ENCODE peak calls at places on chromosomes 12 and 14, in six cellular contexts. R is A549; V is tibial artery; N is aorta; M is naive thymus-derived CD4-positive, alpha-beta T cell; D is cardiac muscle cell. Z is an unnamed sample. For H3K4me1, the result is how much of the 10 kb centered on the place peaks cover.

GRCh38 chr14:61575751-61576150 is 119.6 kb upstream of the HIF1A start:
- DNase-seq in R (no peak), V (no peak), N (no peak), M (no peak), D (no peak), Z (peak)

GRCh38 chr12:116370004-116370404 is 92.5 kb upstream of the MED13L start:
- DNase-seq in R (no peak), V (no peak), N (no peak), M (no peak), D (no peak), Z (peak)

GRCh38 chr14:42855159-42855558 is 1248.5 kb downstream of the LRFN5 start:
- DNase-seq in R (no peak), V (no peak), N (no peak), M (no peak), D (no peak), Z (no peak)

GRCh38 chr12:103800252-103800771 is 40.7 kb downstream of the NT5DC3 start:
- DNase-seq in R (no peak), V (peak), N (peak), M (no peak), D (peak), Z (no peak)

GRCh38 chr12:52291267-52291935 is at the start of gene KRT81:
- DNase-seq in R (no peak), V (no peak), N (no peak), M (no peak), D (no peak), Z (no peak)

GRCh38 chr12:1939745-1940607 is 21.5 kb upstream of the CACNA2D4 start:
- DNase-seq in R (peak), V (peak), N (peak), M (peak), D (peak), Z (peak)

GRCh38 chr12:104957388-104958008 is 592 bp downstream of the SLC41A2 start:
- DNase-seq in R (peak), V (peak), N (peak), M (peak), D (no peak), Z (no peak)

GRCh38 chr12:107369679-107370078 is 276.3 kb upstream of the CRY1 start:
- DNase-seq in R (no peak), V (no peak), N (no peak), M (peak), D (no peak), Z (no peak)

GRCh38 chr12:123078114-123078465 is 72.8 kb downstream of the PITPNM2 start:
- DNase-seq in R (no peak), V (no peak), N (no peak), M (no peak), D (no peak), Z (no peak)

GRCh38 chr14:53190938-53191337 is 37.8 kb upstream of the DDHD1 start:
- DNase-seq in R (no peak), V (no peak), N (no peak), M (no peak), D (no peak), Z (no peak)

GRCh38 chr12:68620528-68620927 is 9.8 kb downstream of the RAP1B start:
- DNase-seq in R (no peak), V (no peak), N (no peak), M (no peak), D (no peak), Z (no peak)

GRCh38 chr12:68621092-68622081 is 10.7 kb downstream of the RAP1B start:
- DNase-seq in R (no peak), V (no peak), N (no peak), M (no peak), D (no peak), Z (no peak)

GRCh38 chr12:68622250-68622649 is 11.6 kb downstream of the RAP1B start:
- DNase-seq in R (no peak), V (no peak), N (no peak), M (no peak), D (no peak), Z (no peak)

GRCh38 chr12:68617160-68617926 is 6.6 kb downstream of the RAP1B start:
- DNase-seq in R (no peak), V (no peak), N (no peak), M (no peak), D (no peak), Z (no peak)

DNA sequence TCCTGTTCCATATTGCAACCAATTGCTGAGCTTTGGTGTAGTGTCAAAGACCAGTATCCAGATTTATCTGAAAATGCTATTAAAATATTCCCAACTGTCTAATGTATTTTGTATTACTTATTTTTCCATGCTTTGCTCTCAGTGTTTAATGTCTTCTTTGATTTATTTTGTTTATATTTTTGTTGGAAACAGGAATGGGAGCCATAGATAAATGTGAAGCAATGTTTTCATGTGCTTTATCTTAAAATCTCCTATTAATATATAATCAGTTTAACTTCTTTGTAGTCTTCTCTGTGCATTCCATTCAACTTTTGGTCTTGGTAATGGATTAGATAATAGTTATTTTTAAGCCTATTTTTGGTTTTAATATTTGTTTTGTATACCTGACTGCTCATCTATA is 8.8 kb downstream of the RAP1B start:
- DNase-seq in R (no peak), V (no peak), N (no peak), M (no peak), D (no peak), Z (no peak)
- H3K4me3 ChIP-seq in R (no peak), V (no peak), N (no peak), M (no peak), D (no peak), Z (no peak)

GRCh38 chr14:73723799-73724621 is 9.8 kb upstream of the PNMA1 start:
- DNase-seq in R (peak), V (peak), N (peak), M (no peak), D (no peak), Z (no peak)
- H3K4me1 ChIP-seq in R (half or more), V (under half), N (under half), M (under half), D (under half), Z (under half)

GRCh38 chr12:12902036-12902435 is 10.7 kb downstream of the GPRC5A start:
- DNase-seq in R (no peak), V (peak), N (no peak), M (no peak), D (no peak), Z (no peak)

GRCh38 chr12:12899530-12900380 is 8.4 kb downstream of the GPRC5A start:
- DNase-seq in R (no peak), V (peak), N (no peak), M (no peak), D (no peak), Z (peak)

GRCh38 chr12:12900786-12901157 is 9.4 kb downstream of the GPRC5A start:
- DNase-seq in R (no peak), V (no peak), N (no peak), M (no peak), D (no peak), Z (no peak)

GRCh38 chr12:12898911-12899511 is 7.6 kb downstream of the GPRC5A start:
- DNase-seq in R (no peak), V (no peak), N (no peak), M (no peak), D (no peak), Z (no peak)

DNA sequence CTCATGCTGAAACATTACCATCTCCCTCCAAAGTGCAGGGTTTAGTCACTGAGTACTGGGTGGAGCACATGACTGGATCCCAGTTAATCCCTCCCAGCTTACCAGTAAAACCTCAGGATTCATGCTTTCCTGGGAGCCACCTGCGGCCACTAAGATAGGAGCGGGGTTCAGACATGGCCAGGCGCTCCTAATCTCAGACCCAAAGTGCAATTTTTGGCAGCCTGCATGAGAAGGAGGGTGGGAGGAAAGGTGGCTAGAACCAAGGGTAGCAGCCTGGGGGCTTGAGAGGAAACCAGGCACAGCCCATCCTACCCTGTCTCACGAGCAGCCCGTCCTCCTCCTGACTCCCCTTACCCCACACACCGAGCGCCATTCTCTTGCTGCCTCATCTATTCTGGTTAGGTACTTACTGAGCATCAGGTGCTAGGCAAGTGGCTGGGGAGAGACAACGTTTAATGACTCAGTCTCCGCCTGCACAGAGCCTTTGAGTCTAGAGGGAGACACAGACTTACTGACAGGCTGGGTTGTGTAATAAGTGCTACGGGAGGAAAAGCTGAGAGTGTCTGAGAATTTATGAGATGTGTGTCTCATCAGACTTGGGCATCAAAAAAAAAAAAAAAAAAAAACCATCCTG is 9.9 kb downstream of the GPRC5A start:
- DNase-seq in R (peak), V (peak), N (peak), M (no peak), D (no peak), Z (peak)
- H3K4me3 ChIP-seq in R (peak), V (peak), N (peak), M (no peak), D (no peak), Z (no peak)

DNA sequence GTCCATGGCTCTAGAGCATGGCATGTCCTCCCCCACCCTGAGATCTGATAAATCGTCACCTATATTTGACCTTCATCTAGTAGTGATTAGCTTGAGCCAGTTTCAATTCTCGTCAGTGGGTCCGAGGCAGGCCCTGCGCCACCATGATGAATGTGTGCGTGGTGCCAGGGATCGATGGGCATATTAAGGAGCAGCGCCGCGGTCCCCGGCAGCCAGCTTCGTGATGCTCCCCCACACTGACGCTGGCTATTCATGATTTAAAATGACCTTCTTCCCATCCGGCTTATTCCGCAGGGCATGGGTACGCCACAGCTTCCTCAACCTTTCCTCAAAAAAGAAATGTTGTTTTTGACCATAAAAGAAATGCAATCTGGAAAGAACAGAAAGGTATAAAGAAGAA is 68.0 kb downstream of the SLC25A47 start:
- DNase-seq in R (no peak), V (no peak), N (no peak), M (no peak), D (no peak), Z (no peak)
- H3K4me1 ChIP-seq in R (under half), V (under half), N (under half), M (under half), D (under half), Z (under half)

GRCh38 chr12:93571854-93572711 is at the start of gene SOCS2:
- DNase-seq in R (peak), V (peak), N (peak), M (peak), D (peak), Z (peak)

GRCh38 chr12:93573552-93574223 is 1.2 kb downstream of the SOCS2 start:
- DNase-seq in R (no peak), V (peak), N (no peak), M (peak), D (no peak), Z (no peak)

GRCh38 chr12:93571360-93571853 is 1.1 kb upstream of the SOCS2 start:
- DNase-seq in R (peak), V (peak), N (peak), M (peak), D (peak), Z (peak)

GRCh38 chr12:93570552-93571359 is 1.7 kb upstream of the SOCS2 start:
- DNase-seq in R (peak), V (peak), N (peak), M (peak), D (peak), Z (peak)

DNA sequence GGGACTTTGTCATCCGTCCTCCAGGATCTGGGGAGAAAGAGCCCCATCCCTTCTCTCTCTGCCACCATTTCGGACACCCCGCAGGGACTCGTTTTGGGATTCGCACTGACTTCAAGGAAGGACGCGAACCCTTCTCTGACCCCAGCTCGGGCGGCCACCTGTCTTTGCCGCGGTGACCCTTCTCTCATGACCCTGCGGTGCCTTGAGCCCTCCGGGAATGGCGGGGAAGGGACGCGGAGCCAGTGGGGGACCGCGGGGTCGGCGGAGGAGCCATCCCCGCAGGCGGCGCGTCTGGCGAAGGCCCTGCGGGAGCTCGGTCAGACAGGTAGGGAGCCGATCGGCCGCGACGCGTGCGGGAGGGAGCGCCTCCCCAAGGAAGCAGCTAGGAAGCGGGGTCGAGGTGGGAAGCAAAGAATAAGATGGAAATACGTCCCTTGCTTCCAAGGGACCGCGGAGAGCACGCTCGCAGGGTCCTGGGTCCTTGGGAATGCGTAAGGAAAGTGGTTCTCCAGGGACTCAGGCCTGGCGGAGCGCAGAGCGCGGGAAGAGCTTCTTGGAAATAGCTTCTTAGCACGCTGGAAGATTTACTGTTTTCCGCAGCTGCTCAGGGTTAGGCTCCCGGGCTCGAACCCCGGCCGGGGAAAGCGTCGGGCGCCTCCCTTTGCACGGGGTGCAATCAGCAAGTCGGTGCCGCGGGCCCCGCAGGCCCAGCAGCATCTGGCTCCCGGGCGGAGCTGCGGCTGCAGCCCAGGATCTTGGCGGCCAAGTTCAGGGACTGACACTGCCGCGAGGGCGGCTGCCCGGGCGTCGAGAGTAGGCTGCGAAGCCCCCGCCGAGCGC is 457 bp downstream of the SOCS2 start:
- DNase-seq in R (no peak), V (peak), N (peak), M (peak), D (peak), Z (no peak)
- H3K4me3 ChIP-seq in R (no peak), V (peak), N (peak), M (peak), D (peak), Z (peak)

DNA sequence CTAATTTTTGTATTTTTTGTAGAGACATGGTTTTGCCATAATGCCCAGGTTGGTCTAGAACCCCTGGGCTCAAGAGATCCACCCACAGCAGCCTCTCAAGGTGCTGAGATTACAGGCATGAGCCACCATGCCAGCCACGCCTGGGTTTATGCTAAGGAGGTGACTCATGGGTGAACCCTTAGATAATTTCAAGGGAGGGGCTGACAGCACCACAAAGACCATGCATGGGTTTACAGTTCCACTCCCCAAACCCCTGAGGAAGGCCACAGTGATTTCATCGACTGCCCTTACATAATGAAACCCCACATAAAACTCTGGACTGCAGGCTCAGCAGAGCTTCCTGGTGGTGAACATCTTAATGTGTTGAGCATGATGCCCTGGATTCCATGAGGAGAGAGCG is 33.7 kb downstream of the TMEM132D start:
- DNase-seq in R (no peak), V (no peak), N (no peak), M (no peak), D (no peak), Z (no peak)
- H3K4me1 ChIP-seq in R (under half), V (under half), N (under half), M (under half), D (under half), Z (under half)

Z was measured in SJSA1.